ENCODE peak calls at places on chromosome 1, in ten cellular contexts. V is CD8-positive, alpha-beta T cell; N is heart left ventricle; G is heart right ventricle; B is AG04450; S is cardiac muscle cell; A is psoas muscle; H is SJSA1; L is coronary artery; W is tibial artery. E is an unnamed sample.

GRCh38 chr1:3732747-3733602 is 19.3 kb upstream of the CCDC27 start:
- DNase-seq in L (no peak), A (peak), V (no peak), H (no peak), W (no peak), B (no peak), S (peak), G (no peak), N (peak), E (no peak)

GRCh38 chr1:2396476-2396875 is 4.8 kb downstream of the RER1 start:
- DNase-seq in S (no peak), H (no peak), W (no peak), V (no peak), B (no peak), N (no peak), G (no peak), A (no peak), L (no peak), E (no peak)

GRCh38 chr1:52659356-52659755 is 26.4 kb downstream of the SHISAL2A start:
- DNase-seq in B (no peak), W (no peak), H (no peak), N (no peak), V (no peak), L (no peak), A (no peak), S (no peak), G (no peak), E (no peak)

GRCh38 chr1:1024421-1025415 is 4.8 kb downstream of the AGRN start:
- DNase-seq in A (no peak), S (no peak), L (no peak), W (no peak), V (no peak), B (no peak), H (peak), G (no peak), N (no peak), E (peak)

GRCh38 chr1:156467906-156468305 is 32.7 kb downstream of the MEF2D start:
- DNase-seq in V (no peak), G (no peak), N (peak), A (no peak), H (no peak), S (no peak), W (no peak), L (no peak), B (no peak), E (no peak)

GRCh38 chr1:201645956-201646355 is 107.0 kb downstream of the NAV1 start:
- DNase-seq in A (no peak), H (no peak), V (no peak), S (no peak), B (no peak), W (no peak), L (no peak), N (no peak), G (no peak), E (no peak)

GRCh38 chr1:205670611-205671430 is 9.5 kb downstream of the SLC45A3 start:
- DNase-seq in G (no peak), V (no peak), A (no peak), W (no peak), H (no peak), N (no peak), L (no peak), S (no peak), B (no peak), E (no peak)

GRCh38 chr1:27602510-27603319 is 1.2 kb downstream of the AHDC1 start:
- DNase-seq in A (peak), B (no peak), W (peak), V (no peak), G (peak), H (no peak), S (no peak), L (no peak), N (peak), E (peak)

GRCh38 chr1:219514728-219515127 is 98.2 kb downstream of the ZC3H11B start:
- DNase-seq in B (no peak), A (no peak), N (no peak), W (no peak), L (no peak), H (no peak), V (no peak), G (no peak), S (peak), E (no peak)

GRCh38 chr1:206722751-206723499 is 38.2 kb downstream of the MAPKAPK2 start:
- DNase-seq in H (peak), S (peak), B (no peak), G (no peak), V (no peak), W (no peak), N (no peak), A (peak), L (peak), E (no peak)

GRCh38 chr1:6245869-6246496 is 2.0 kb downstream of the HES3 start:
- DNase-seq in H (no peak), S (no peak), A (peak), L (no peak), N (no peak), G (no peak), V (peak), B (no peak), W (no peak), E (no peak)

GRCh38 chr1:155607708-155608107 is 2.3 kb upstream of the MSTO1 start:
- DNase-seq in L (no peak), B (no peak), G (no peak), A (no peak), W (no peak), H (peak), V (no peak), N (no peak), S (no peak), E (no peak)

GRCh38 chr1:174964261-174964984 is 35.3 kb upstream of the CACYBP start:
- DNase-seq in W (no peak), B (no peak), N (no peak), G (no peak), S (peak), V (peak), H (no peak), A (no peak), L (no peak), E (no peak)

DNA sequence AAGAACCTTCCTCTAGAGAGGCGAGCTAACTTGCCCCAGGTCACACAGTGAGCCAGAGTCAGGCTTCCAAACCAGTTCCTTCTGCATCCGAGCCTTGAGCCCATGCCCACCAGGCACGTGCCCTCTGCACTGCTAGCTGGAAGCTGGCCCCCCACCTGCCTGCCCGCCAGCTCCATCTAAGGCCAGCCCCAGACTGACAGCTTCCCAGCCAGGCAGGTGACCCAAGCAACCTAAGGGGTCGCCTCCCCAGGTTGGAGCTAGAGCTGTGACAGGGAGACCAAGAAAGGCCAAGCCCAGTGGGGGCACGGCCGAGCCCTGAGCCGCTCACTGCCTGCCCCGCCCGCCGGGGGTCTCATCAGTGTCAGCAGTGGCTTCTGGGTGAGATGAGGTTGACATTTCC is 19.9 kb upstream of the C1QA start:
- DNase-seq in W (no peak), V (no peak), L (no peak), B (no peak), G (no peak), N (no peak), A (peak), H (no peak), S (no peak), E (no peak)
- H3K27ac ChIP-seq in W (no peak), V (no peak), L (no peak), B (no peak), G (no peak), N (no peak), A (no peak), H (no peak), S (no peak), E (no peak)

GRCh38 chr1:117838911-117839310 is 90.5 kb downstream of the GDAP2 start:
- DNase-seq in G (no peak), L (no peak), A (no peak), S (peak), W (no peak), N (no peak), B (no peak), V (no peak), H (no peak), E (no peak)
- H3K27ac ChIP-seq in G (no peak), L (no peak), A (no peak), S (no peak), W (no peak), N (no peak), B (no peak), V (no peak), H (peak), E (no peak)

DNA sequence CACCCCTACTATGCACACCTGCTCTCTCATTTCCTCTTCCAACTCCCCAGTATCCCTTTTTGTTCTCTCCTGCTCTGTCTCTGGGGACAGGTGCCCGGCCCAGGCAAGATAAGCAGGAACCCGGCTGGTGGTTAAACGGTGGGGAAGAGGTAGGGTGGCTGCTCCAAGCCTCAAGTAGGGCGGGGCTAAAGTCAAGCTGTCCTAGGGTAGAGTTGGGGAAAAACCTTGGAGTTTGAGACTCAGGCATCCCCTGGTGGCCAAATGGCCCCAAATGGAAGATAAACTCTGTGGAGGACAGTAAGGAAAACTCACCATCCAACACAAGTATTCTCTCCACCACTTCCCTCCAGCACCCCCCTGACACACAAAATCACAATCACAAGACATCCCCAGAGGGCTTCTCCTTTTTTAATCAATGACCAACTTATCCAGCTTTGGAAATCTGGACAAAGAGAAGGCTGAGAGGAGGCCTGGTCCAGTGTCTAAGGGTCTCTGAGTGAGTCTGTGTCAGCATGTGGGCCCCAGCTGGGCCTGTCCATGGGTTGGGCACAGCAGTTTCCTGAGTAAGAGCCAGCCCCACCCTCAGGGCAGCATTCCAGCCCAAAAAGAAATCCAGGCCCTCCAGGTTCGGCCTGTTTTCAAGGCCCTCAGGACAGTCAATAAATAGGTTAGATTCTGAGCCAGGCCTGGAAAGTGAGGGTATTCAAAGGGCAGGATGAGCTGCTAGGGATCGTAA is 9.8 kb downstream of the POMGNT1 start:
- DNase-seq in S (no peak), H (no peak), A (no peak), L (no peak), N (no peak), V (no peak), G (no peak), B (no peak), W (no peak), E (no peak)
- H3K27ac ChIP-seq in S (no peak), H (no peak), A (peak), L (peak), N (no peak), V (no peak), G (peak), B (no peak), W (no peak), E (no peak)

GRCh38 chr1:162873671-162874666 is 13.0 kb upstream of the CCDC190 start:
- DNase-seq in H (peak), S (peak), V (no peak), G (no peak), W (no peak), N (no peak), L (no peak), A (no peak), B (peak), E (no peak)
- H3K27ac ChIP-seq in H (peak), S (no peak), V (no peak), G (no peak), W (peak), N (no peak), L (peak), A (no peak), B (peak), E (no peak)

GRCh38 chr1:208205216-208206013 is 38.8 kb downstream of the PLXNA2 start:
- DNase-seq in N (no peak), H (no peak), W (no peak), S (no peak), L (no peak), G (no peak), A (no peak), V (no peak), B (no peak), E (no peak)

GRCh38 chr1:208209286-208209685 is 34.9 kb downstream of the PLXNA2 start:
- DNase-seq in A (no peak), H (no peak), L (no peak), N (no peak), S (no peak), W (no peak), G (no peak), V (no peak), B (no peak), E (no peak)

GRCh38 chr1:208206092-208206698 is 38.0 kb downstream of the PLXNA2 start:
- DNase-seq in S (no peak), L (no peak), B (no peak), H (no peak), V (no peak), G (no peak), W (no peak), N (no peak), A (no peak), E (no peak)

GRCh38 chr1:208208132-208208487 is 36.1 kb downstream of the PLXNA2 start:
- DNase-seq in W (no peak), H (no peak), L (no peak), S (no peak), N (no peak), V (no peak), B (no peak), G (no peak), A (no peak), E (no peak)

GRCh38 chr1:208207388-208208131 is 36.6 kb downstream of the PLXNA2 start:
- DNase-seq in V (no peak), S (peak), G (peak), B (peak), W (peak), A (no peak), H (peak), N (no peak), L (peak), E (no peak)
- H3K27ac ChIP-seq in V (no peak), S (no peak), G (peak), B (peak), W (peak), A (peak), H (peak), N (peak), L (peak), E (no peak)

GRCh38 chr1:225412301-225412700 is 15.5 kb downstream of the LBR start:
- DNase-seq in A (no peak), G (no peak), N (no peak), B (no peak), H (no peak), V (no peak), S (no peak), W (no peak), L (no peak), E (no peak)
- H3K27ac ChIP-seq in A (no peak), G (no peak), N (no peak), B (no peak), H (no peak), V (no peak), S (no peak), W (no peak), L (no peak), E (no peak)

DNA sequence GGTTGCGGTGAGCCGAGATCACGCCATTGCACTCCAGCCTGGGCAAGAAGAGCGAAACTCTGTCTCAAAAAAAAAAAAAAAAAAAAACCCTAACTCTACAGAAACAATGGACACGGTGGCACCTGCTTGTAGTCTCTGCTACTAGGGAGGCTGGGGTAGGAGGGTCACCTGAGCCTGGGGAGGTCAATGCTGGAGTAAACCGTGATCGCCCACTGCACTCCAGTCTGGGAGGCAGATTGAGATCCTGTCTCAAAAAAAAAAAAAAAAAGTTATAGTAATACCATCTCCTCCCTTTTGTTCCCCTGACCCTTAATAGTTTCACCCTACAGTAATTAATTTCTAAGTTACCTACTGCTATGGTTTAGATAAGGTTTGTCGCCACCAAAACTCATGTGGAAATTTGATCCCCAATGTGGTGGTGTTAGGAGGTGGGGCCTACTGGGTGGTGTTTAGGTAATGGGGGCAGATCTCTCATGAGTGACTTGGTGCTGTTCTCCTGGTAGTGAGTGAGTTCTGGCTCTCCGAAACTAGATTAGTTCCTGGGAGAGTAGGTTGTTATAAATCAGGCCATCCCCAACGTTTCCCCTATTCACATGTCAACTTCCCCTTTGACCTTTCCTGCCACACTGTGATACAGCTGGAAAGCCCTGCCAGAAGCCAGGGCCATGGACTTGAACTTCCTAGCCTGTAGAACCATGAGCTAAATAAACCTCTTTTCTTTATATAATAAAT is 9.8 kb downstream of the FBXO42 start:
- DNase-seq in G (no peak), S (no peak), B (no peak), H (no peak), A (peak), V (no peak), N (no peak), W (no peak), L (no peak), E (no peak)
- H3K27ac ChIP-seq in G (no peak), S (no peak), B (no peak), H (no peak), A (no peak), V (no peak), N (no peak), W (no peak), L (no peak), E (no peak)

GRCh38 chr1:108747128-108747827 is 804 bp downstream of the STXBP3 start:
- DNase-seq in H (peak), B (peak), A (peak), W (peak), N (peak), S (peak), L (peak), V (peak), G (peak), E (peak)

GRCh38 chr1:108747898-108748297 is 1.4 kb downstream of the STXBP3 start:
- DNase-seq in S (no peak), G (no peak), N (no peak), A (no peak), H (no peak), L (no peak), V (no peak), W (no peak), B (no peak), E (no peak)

GRCh38 chr1:108746382-108747127 is at the start of gene STXBP3:
- DNase-seq in S (peak), G (peak), N (peak), A (peak), V (peak), W (peak), H (peak), B (peak), L (peak), E (peak)

GRCh38 chr1:108750476-108751191 is 4.2 kb downstream of the STXBP3 start:
- DNase-seq in B (no peak), L (no peak), N (no peak), S (no peak), G (no peak), A (no peak), V (no peak), H (no peak), W (no peak), E (no peak)

GRCh38 chr1:108749081-108749480 is 2.6 kb downstream of the STXBP3 start:
- DNase-seq in V (no peak), A (no peak), B (no peak), S (no peak), G (no peak), W (no peak), N (no peak), H (no peak), L (no peak), E (no peak)
- H3K27ac ChIP-seq in V (no peak), A (no peak), B (no peak), S (no peak), G (no peak), W (no peak), N (no peak), H (no peak), L (no peak), E (peak)

E was measured in substantia nigra.